ENCODE peak calls at places on chromosomes 3 and 15, in seven cellular contexts. K is kidney epithelial cell, Y is breast epithelium, Q is adrenal gland, J is omental fat pad, C is progenitor cell of endocrine pancreas, T is GM13976. R is an unnamed sample.

GRCh38 chr3:52346623-52347530 is 30.8 kb downstream of the DNAH1 start:
- DNase-seq in Q (peak; percentile 64), Y (no peak), T (no peak), K (no peak), J (no peak), C (no peak), R (no peak)

GRCh38 chr3:130870423-130870822 is 23.5 kb upstream of the ATP2C1 start:
- DNase-seq in Q (no peak), C (no peak), J (no peak), T (no peak), Y (no peak), K (no peak), R (no peak)

GRCh38 chr3:77873599-77873998 is 833.7 kb downstream of the ROBO2 start:
- DNase-seq in Y (no peak), Q (no peak), T (no peak), C (no peak), K (no peak), J (no peak), R (no peak)

GRCh38 chr3:194308635-194309213 is 42.4 kb downstream of the CPN2 start:
- DNase-seq in T (no peak), C (no peak), K (no peak), J (no peak), Q (no peak), Y (no peak), R (no peak)

GRCh38 chr3:43181202-43181910 is 75.5 kb upstream of the POMGNT2 start:
- DNase-seq in T (peak; percentile 24), Q (no peak), C (no peak), J (no peak), K (no peak), Y (no peak), R (no peak)

GRCh38 chr15:85044251-85044853 is 62.7 kb downstream of the PDE8A start:
- DNase-seq in Q (peak; percentile 71), Y (no peak), K (peak; percentile 23), C (no peak), J (no peak), T (peak; percentile 38), R (peak; percentile 59)

GRCh38 chr15:39591141-39591895 is 10.4 kb downstream of the THBS1 start:
- DNase-seq in T (no peak), J (no peak), C (no peak), Y (no peak), K (no peak), Q (no peak), R (no peak)

GRCh38 chr15:60006203-60006782 is 2.2 kb downstream of the FOXB1 start:
- DNase-seq in Y (no peak), C (peak; percentile 25), Q (no peak), J (no peak), T (peak; percentile 62), K (no peak), R (no peak)

GRCh38 chr3:61560452-61561373 is 658 bp upstream of the PTPRG start:
- DNase-seq in Q (peak; percentile 84), Y (peak; percentile 68), T (peak; percentile 64), J (peak; percentile 36), K (peak; percentile 54), C (peak; percentile 65), R (peak; percentile 84)

GRCh38 chr3:29503969-29504368 is 223.1 kb downstream of the RBMS3 start:
- DNase-seq in J (no peak), T (no peak), K (no peak), Y (no peak), C (no peak), Q (no peak), R (peak; percentile 52)

GRCh38 chr3:123562547-123562946 is 22.3 kb downstream of the HACD2 start:
- DNase-seq in Q (no peak), T (no peak), C (no peak), J (no peak), K (no peak), Y (no peak), R (no peak)

GRCh38 chr3:194275231-194275671 is 75.9 kb downstream of the CPN2 start:
- DNase-seq in K (no peak), Q (peak; percentile 42), J (peak; percentile 21), T (peak; percentile 32), Y (no peak), C (no peak), R (peak; percentile 18)

GRCh38 chr3:84108442-84108971 is 850.3 kb upstream of the CADM2 start:
- DNase-seq in J (no peak), T (no peak), K (peak; percentile 71), C (no peak), Q (no peak), Y (no peak), R (no peak)

GRCh38 chr3:117303446-117303845 is 593.9 kb downstream of the TUSC7 start:
- DNase-seq in C (no peak), J (no peak), K (no peak), Y (no peak), T (no peak), Q (no peak), R (no peak)

GRCh38 chr3:140546649-140547048 is 131.2 kb upstream of the TRIM42 start:
- DNase-seq in C (no peak), T (no peak), J (no peak), Q (no peak), K (no peak), Y (no peak), R (no peak)

GRCh38 chr3:17166369-17166768 is 281.6 kb downstream of the PLCL2 start:
- DNase-seq in C (no peak), Y (no peak), J (no peak), T (no peak), Q (no peak), K (no peak), R (no peak)

GRCh38 chr3:125322166-125322565 is 53.0 kb downstream of the ZNF148 start:
- DNase-seq in Q (peak; percentile 40), J (no peak), C (no peak), Y (no peak), T (no peak), K (no peak), R (no peak)

GRCh38 chr15:57752426-57752825 is 45.9 kb downstream of the POLR2M start:
- DNase-seq in C (no peak), Q (no peak), J (no peak), Y (no peak), T (no peak), K (no peak), R (peak; percentile 75)
- TF ChIP-seq CTCF in C (no peak), Q (no peak), J (no peak), Y (no peak), T (no peak), K (no peak), R (peak; percentile 47)

DNA sequence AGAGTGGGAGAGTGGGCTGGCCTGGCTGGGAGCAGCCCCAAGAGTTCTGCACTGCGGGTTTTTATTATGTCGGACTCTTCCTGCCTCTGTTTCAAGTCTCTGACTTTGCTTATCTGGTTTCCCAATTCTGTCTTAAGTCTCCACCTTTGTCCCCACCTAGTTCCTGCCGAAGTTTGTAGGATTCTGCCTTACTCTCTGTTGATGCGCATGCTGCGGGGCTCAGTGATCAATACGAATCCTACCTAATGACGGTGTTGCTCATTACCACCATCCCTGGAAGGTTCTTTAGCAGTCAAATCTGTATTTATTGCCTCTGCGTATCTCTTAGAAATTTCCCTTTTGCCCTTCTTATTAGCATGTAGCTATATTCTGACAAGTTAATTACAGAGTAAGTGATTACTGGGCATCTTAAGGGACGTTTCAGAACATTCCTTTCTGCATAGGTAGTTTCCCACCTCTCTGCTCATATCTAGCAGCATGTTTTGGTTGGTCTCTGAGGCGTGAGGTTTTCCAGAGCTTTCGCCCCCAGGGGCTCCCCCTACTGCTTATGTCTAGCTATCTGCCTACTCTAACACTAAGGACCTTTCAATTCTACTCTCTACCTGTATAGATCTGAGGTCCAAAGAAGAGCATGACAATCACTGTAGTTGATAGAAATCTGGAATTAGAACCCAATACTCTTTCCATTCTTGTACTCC is 236.0 kb upstream of the EIF1B start:
- DNase-seq in Y (no peak), C (no peak), K (no peak), Q (no peak), J (no peak), T (no peak), R (no peak)
- TF ChIP-seq CTCF in Y (no peak), C (peak; percentile 36), K (peak; percentile 38), Q (no peak), J (no peak), T (no peak), R (no peak)

DNA sequence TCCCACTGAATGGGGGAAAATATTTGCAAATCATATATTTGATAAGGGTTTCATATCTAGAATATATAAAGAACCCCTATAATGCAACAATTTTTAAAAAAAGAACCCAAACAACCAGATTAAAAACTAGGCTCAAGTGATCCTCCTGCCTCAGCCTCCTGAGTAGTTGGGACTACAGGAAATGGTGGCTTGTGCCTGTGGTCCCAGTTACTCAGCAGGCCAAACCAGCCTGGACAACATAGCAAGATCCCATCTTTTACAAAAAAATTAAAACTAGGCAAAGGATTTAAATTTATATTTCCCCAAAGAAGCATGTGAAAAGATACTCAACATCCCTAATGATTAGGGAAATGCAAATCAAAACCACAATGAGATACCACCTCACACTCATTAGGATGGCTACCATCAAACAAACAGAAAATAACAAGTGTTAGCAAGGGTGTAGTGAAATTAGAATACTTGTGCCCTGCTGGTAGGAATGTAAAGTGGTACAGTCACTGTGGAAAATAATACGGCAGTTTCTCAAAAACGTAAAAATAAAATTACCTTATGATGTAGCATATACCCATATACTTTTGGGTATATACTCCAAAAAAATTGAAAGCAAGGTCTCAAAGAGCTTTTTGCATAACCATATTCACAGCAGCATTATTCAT is 19.7 kb downstream of the TFDP2 start:
- DNase-seq in C (no peak), T (no peak), J (no peak), Y (no peak), Q (no peak), K (no peak), R (no peak)
- TF ChIP-seq CTCF in C (peak; percentile 34), T (no peak), J (no peak), Y (no peak), Q (no peak), K (peak; percentile 18), R (no peak)

GRCh38 chr3:172096881-172097420 is 57.6 kb downstream of the FNDC3B start:
- DNase-seq in Y (no peak), K (no peak), C (no peak), Q (no peak), J (no peak), T (no peak), R (no peak)

GRCh38 chr3:172092658-172093057 is 53.3 kb downstream of the FNDC3B start:
- DNase-seq in T (no peak), C (no peak), Y (no peak), Q (no peak), K (no peak), J (no peak), R (no peak)

GRCh38 chr3:172098698-172099494 is 59.5 kb downstream of the FNDC3B start:
- DNase-seq in K (no peak), C (peak; percentile 11), Q (no peak), T (no peak), Y (no peak), J (no peak), R (no peak)

GRCh38 chr3:172097585-172097984 is 58.2 kb downstream of the FNDC3B start:
- DNase-seq in K (no peak), Y (no peak), Q (no peak), J (no peak), T (no peak), C (no peak), R (no peak)

GRCh38 chr3:172094621-172095557 is 55.5 kb downstream of the FNDC3B start:
- DNase-seq in C (no peak), K (no peak), Q (no peak), Y (no peak), T (peak; percentile 31), J (no peak), R (no peak)
- TF ChIP-seq CTCF in C (no peak), K (no peak), Q (no peak), Y (no peak), T (no peak), J (no peak), R (no peak)

GRCh38 chr3:126548556-126549466 is 9.9 kb downstream of the C3orf22 start:
- DNase-seq in C (peak; percentile 6), Q (peak; percentile 8), Y (peak; percentile 24), T (no peak), K (no peak), J (no peak), R (no peak)
- TF ChIP-seq CTCF in C (no peak), Q (no peak), Y (no peak), T (no peak), K (no peak), J (no peak), R (no peak)